ENCODE peak calls at places on chromosomes 1 and 21, in four cellular contexts. U is suprapubic skin, D is erythroblast, O is uterus. C is an unnamed sample.

GRCh38 chr1:225888289-225888897 is 553 bp downstream of the LEFTY1 start:
- DNase-seq in U (no peak), D (no peak), O (no peak), C (no peak)

GRCh38 chr1:115794976-115795375 is 26.5 kb upstream of the CASQ2 start:
- DNase-seq in U (no peak), D (no peak), O (no peak), C (no peak)

GRCh38 chr1:117511273-117511672 is 94.6 kb upstream of the TENT5C start:
- DNase-seq in U (no peak), D (no peak), O (no peak), C (no peak)

GRCh38 chr1:159068877-159069276 is 7.7 kb downstream of the AIM2 start:
- DNase-seq in U (no peak), D (no peak), O (no peak), C (no peak)

GRCh38 chr1:156126043-156126700 is 11.7 kb downstream of the LMNA start:
- DNase-seq in U (peak), D (peak), O (peak), C (peak)

GRCh38 chr1:119139393-119139792 is 1.1 kb downstream of the WARS2 start:
- DNase-seq in U (no peak), D (peak), O (no peak), C (no peak)

GRCh38 chr1:184953600-184954219 is 20.6 kb downstream of the NIBAN1 start:
- DNase-seq in U (no peak), D (no peak), O (no peak), C (peak)

GRCh38 chr1:151816964-151817730 is 11.9 kb upstream of the LINGO4 start:
- DNase-seq in U (no peak), D (no peak), O (no peak), C (no peak)

GRCh38 chr1:210362526-210362925 is 33.8 kb downstream of the HHAT start:
- DNase-seq in U (no peak), D (no peak), O (no peak), C (no peak)

GRCh38 chr1:197868751-197869501 is 33.5 kb upstream of the C1orf53 start:
- DNase-seq in U (no peak), D (peak), O (no peak), C (no peak)

GRCh38 chr1:244653439-244654283 is 735 bp downstream of the DESI2 start:
- DNase-seq in U (peak), D (peak), O (no peak), C (no peak)

GRCh38 chr1:187490261-187490660 is 661.5 kb downstream of the PLA2G4A start:
- DNase-seq in U (no peak), D (no peak), O (no peak), C (no peak)

GRCh38 chr21:35048183-35048601 is 910 bp downstream of the RUNX1 start:
- DNase-seq in U (no peak), D (peak), O (no peak), C (peak)

DNA sequence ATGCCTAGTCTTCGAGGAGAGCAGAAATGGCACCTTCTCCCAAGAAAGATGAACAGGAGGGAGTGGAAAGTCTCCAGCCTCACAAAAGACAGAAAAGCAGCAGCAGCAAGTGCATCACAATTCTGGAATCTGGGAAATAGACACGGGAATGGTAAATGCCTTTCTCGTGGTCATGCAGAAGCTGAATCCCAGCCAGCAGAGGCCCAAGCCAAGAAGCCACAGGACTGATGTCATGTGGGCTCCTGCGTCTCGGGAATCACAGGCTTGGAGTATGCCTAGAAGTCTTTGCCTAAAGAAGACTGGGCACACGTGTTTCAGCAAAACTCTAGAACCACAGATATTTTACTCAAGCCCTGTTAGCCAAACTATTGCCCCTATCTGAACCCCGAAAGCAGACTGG is 260.3 kb upstream of the PLD5 start:
- DNase-seq in U (no peak), D (no peak), O (no peak), C (no peak)
- TF ChIP-seq POLR2A in U (no peak), D (no peak), O (no peak), C (no peak)

DNA sequence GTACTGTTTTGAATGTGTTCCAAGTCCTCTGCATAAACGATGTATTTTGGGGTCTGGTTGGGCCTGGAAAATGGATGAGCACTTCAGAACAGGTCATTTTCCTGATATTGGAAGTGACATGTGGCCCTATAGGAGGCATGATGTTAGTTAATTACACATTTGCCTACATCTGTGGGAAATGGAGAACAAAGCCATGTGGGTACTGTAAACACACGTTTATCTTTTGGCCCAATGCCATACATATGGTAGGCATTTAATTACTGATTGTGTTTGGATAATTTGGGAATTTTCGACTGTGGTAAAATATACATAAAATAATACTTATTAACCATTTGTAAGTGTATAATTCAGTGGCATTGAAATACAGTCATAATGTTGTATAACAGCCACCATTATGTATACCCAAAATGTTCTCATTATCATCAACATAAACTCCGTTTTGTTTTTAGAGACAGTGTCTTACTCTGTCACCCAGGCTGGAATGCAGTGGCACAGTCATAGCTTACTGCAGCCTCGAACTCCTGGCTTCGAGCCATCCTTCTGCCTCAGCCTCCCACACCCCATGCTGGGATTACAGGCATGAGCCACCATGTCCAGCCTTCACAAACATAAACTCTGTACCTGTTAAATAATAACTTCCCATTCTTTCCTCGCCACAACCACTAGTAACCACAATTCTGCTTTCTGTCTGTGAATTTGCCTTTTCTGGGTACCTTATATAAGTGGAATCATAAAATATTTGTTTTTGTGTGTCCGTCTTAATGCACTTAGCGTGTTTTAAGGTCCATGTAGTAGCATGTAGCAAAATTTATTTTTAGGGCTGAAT is 11.9 kb upstream of the RNPEP start:
- DNase-seq in U (no peak), D (peak), O (no peak), C (no peak)
- TF ChIP-seq POLR2A in U (no peak), D (no peak), O (no peak), C (no peak)

GRCh38 chr1:167121375-167122120 is 27.7 kb downstream of the STYXL2 start:
- DNase-seq in U (no peak), D (peak), O (no peak), C (peak)
- TF ChIP-seq POLR2A in U (no peak), D (no peak), O (no peak), C (no peak)

GRCh38 chr1:183612407-183612806 is 22.1 kb upstream of the NCF2 start:
- DNase-seq in U (no peak), D (no peak), O (no peak), C (no peak)
- TF ChIP-seq POLR2A in U (no peak), D (no peak), O (no peak), C (no peak)

GRCh38 chr1:202809597-202810159 is 1.1 kb upstream of the PCAT6 start:
- DNase-seq in U (no peak), D (no peak), O (no peak), C (no peak)

GRCh38 chr1:202810193-202810614 is 550 bp upstream of the PCAT6 start:
- DNase-seq in U (no peak), D (no peak), O (no peak), C (no peak)

GRCh38 chr1:202811296-202812175 is 782 bp downstream of the PCAT6 start:
- DNase-seq in U (peak), D (peak), O (peak), C (no peak)

GRCh38 chr1:202812176-202813026 is 1.6 kb downstream of the PCAT6 start:
- DNase-seq in U (no peak), D (no peak), O (no peak), C (no peak)

DNA sequence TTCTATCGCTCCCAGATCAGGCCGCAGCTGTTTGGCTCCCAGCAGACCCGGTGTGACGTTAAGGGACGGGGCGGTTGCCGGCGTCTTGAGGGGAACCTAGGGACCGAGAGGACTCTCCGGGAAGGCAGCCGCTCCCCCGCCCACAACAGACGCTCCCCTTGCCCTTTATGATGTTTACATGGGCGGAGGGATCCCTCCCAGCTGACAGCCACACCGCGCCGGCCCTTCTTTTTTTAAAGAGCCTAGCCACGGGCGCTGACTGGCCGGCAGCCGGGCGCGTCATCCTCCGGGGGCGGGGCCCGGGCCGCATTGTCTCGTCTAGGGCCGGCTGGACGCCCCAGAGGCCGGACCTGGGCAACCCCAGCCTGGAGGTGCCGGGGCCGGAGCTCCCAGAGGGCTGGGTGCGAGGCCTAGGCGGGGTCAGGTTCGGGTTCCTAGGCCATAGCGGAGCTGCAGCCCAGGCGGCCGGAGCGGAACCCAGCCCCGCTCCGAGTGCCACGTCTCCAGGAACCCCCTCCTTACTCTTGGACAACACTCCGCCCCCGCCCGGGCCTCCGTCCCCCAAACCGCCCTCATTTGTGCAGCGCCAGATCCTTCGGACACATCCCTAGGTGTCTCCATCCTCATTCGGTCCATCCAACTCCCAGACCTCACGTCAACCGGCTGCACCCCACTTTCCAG is at the start of gene PCAT6:
- DNase-seq in U (peak), D (peak), O (peak), C (peak)
- TF ChIP-seq POLR2A in U (no peak), D (peak), O (peak), C (peak)